ENCODE peak calls at places on chromosomes 12 and 14, in four cellular contexts. E is left ventricle myocardium inferior, O is adipocyte, X is AG09309. N is an unnamed sample.

GRCh38 chr12:10722905-10723866 is at the start of gene YBX3:
- DNase-seq in E (peak; percentile 90), O (peak; percentile 95), X (peak; percentile 37), N (no peak)

GRCh38 chr14:58299665-58300202 is 1.4 kb downstream of the ARID4A start:
- DNase-seq in E (no peak), O (peak; percentile 47), X (no peak), N (no peak)

GRCh38 chr14:76718306-76719075 is 42.8 kb upstream of the VASH1 start:
- DNase-seq in E (peak; percentile 62), O (no peak), X (no peak), N (no peak)

GRCh38 chr14:52802597-52802996 is 11.2 kb upstream of the GNPNAT1 start:
- DNase-seq in E (no peak), O (peak; percentile 49), X (no peak), N (no peak)

GRCh38 chr14:73726025-73726961 is 12.1 kb upstream of the PNMA1 start:
- DNase-seq in E (no peak), O (no peak), X (no peak), N (no peak)

GRCh38 chr12:122661938-122662337 is 41.2 kb downstream of the HCAR2 start:
- DNase-seq in E (no peak), O (no peak), X (no peak), N (no peak)

GRCh38 chr12:128844031-128844635 is 9.1 kb upstream of the GLT1D1 start:
- DNase-seq in E (no peak), O (no peak), X (no peak), N (no peak)

GRCh38 chr12:68319988-68320623 is 12.1 kb downstream of the MDM1 start:
- DNase-seq in E (peak; percentile 19), O (peak; percentile 79), X (peak; percentile 73), N (no peak)

GRCh38 chr14:96754845-96755184 is 42.4 kb upstream of the VRK1 start:
- DNase-seq in E (no peak), O (no peak), X (no peak), N (no peak)

GRCh38 chr12:111692575-111693210 is 6.8 kb downstream of the ACAD10 start:
- DNase-seq in E (no peak), O (peak; percentile 24), X (no peak), N (no peak)

GRCh38 chr12:104581000-104581570 is 124.3 kb downstream of the CHST11 start:
- DNase-seq in E (no peak), O (no peak), X (no peak), N (no peak)

GRCh38 chr14:22026527-22026926 is 352.9 kb upstream of the OR4E1 start:
- DNase-seq in E (no peak), O (no peak), X (no peak), N (no peak)

GRCh38 chr12:129404556-129404955 is 499.3 kb downstream of the TMEM132D start:
- DNase-seq in E (no peak), O (no peak), X (no peak), N (no peak)

GRCh38 chr14:69850086-69850735 is 29.0 kb upstream of the SMOC1 start:
- DNase-seq in E (no peak), O (peak; percentile 2), X (no peak), N (no peak)

GRCh38 chr12:111297703-111298426 is 71.0 kb downstream of the PHETA1 start:
- DNase-seq in E (no peak), O (no peak), X (no peak), N (no peak)

GRCh38 chr14:54261283-54261682 is 135.5 kb upstream of the CDKN3 start:
- DNase-seq in E (no peak), O (no peak), X (no peak), N (no peak)

GRCh38 chr14:52918486-52918885 is 32.4 kb downstream of the FERMT2 start:
- DNase-seq in E (no peak), O (peak; percentile 34), X (no peak), N (peak; percentile 1)

GRCh38 chr14:102775855-102776760 is 1.1 kb upstream of the TRAF3 start:
- DNase-seq in E (no peak), O (peak; percentile 58), X (no peak), N (no peak)

GRCh38 chr12:123396543-123396942 is 12.6 kb downstream of the KMT5A start:
- DNase-seq in E (no peak), O (no peak), X (no peak), N (no peak)

GRCh38 chr12:2177751-2178150 is 125.0 kb downstream of the CACNA1C start:
- DNase-seq in E (no peak), O (no peak), X (no peak), N (no peak)

GRCh38 chr14:72646861-72647528 is 246.9 kb downstream of the DPF3 start:
- DNase-seq in E (no peak), O (peak; percentile 91), X (no peak), N (no peak)

GRCh38 chr14:52840916-52841315 is 49.5 kb upstream of the GNPNAT1 start:
- DNase-seq in E (no peak), O (peak; percentile 84), X (no peak), N (no peak)

GRCh38 chr14:72291908-72292688 is 359.9 kb downstream of the RGS6 start:
- DNase-seq in E (no peak), O (peak; percentile 68), X (peak; percentile 41), N (peak; percentile 44)

GRCh38 chr14:49972840-49973239 is 80.0 kb downstream of the ARF6 start:
- DNase-seq in E (no peak), O (peak; percentile 85), X (peak; percentile 43), N (no peak)

GRCh38 chr14:24234095-24235020 is 1.6 kb downstream of the GMPR2 start:
- DNase-seq in E (no peak), O (no peak), X (no peak), N (no peak)

GRCh38 chr12:131863711-131864396 is 30.6 kb upstream of the ULK1 start:
- DNase-seq in E (no peak), O (no peak), X (no peak), N (no peak)

GRCh38 chr12:30687265-30687986 is 8.2 kb downstream of the IPO8 start:
- DNase-seq in E (no peak), O (peak; percentile 34), X (no peak), N (no peak)

GRCh38 chr14:64053694-64054669 is 201.2 kb downstream of the SYNE2 start:
- DNase-seq in E (no peak), O (peak; percentile 12), X (no peak), N (no peak)

GRCh38 chr12:105289114-105289904 is 41.2 kb upstream of the C12orf75 start:
- DNase-seq in E (no peak), O (no peak), X (no peak), N (no peak)

GRCh38 chr14:105064721-105065143 is 498 bp downstream of the GPR132 start:
- DNase-seq in E (no peak), O (no peak), X (no peak), N (peak; percentile 40)

GRCh38 chr12:31440586-31440985 is 114.6 kb upstream of the SINHCAF start:
- DNase-seq in E (no peak), O (no peak), X (no peak), N (no peak)

GRCh38 chr12:131687346-131688125 is 23.4 kb upstream of the SFSWAP start:
- DNase-seq in E (no peak), O (no peak), X (no peak), N (no peak)

GRCh38 chr12:81759215-81759991 is at the start of gene PPFIA2:
- DNase-seq in E (peak; percentile 16), O (peak; percentile 50), X (no peak), N (no peak)

GRCh38 chr12:78672033-78672432 is 192.5 kb upstream of the SYT1 start:
- DNase-seq in E (no peak), O (peak; percentile 8), X (no peak), N (no peak)

GRCh38 chr14:23159516-23159915 is 23.9 kb downstream of the SLC7A8 start:
- DNase-seq in E (no peak), O (no peak), X (no peak), N (no peak)

GRCh38 chr12:110233212-110233903 is 47.7 kb upstream of the ATP2A2 start:
- DNase-seq in E (no peak), O (no peak), X (no peak), N (no peak)

DNA sequence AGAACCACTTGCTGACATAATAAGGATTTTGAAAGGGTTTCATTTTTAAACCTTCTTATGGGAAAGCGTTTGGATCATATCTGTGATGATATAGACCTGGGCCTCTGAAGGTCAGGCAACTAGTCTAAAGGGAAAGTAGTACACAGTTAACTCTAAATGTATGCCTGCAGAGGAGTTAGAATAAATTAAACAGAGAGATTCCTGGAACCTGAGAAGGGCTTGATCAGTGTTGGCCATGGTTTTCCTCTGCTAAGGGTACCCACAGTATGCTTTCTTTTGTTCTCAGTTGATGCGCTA is 14.4 kb upstream of the POLR3B start:
- DNase-seq in E (no peak), O (no peak), X (no peak), N (no peak)
- H3K4me3 ChIP-seq in E (peak overlapping the region; percentile 41), O (peak overlapping the region; percentile 70), X (no peak overlapping the region), N (no peak overlapping the region)

GRCh38 chr12:89350260-89350659 is 2.0 kb downstream of the DUSP6 start:
- DNase-seq in E (no peak), O (no peak), X (no peak), N (no peak)

GRCh38 chr12:89350661-89351488 is 1.4 kb downstream of the DUSP6 start:
- DNase-seq in E (peak; percentile 36), O (peak; percentile 48), X (no peak), N (no peak)

GRCh38 chr12:89351489-89352241 is 636 bp downstream of the DUSP6 start:
- DNase-seq in E (peak; percentile 31), O (peak; percentile 65), X (no peak), N (peak; percentile 75)

GRCh38 chr12:89348894-89349669 is 3.2 kb downstream of the DUSP6 start:
- DNase-seq in E (no peak), O (no peak), X (no peak), N (no peak)

DNA sequence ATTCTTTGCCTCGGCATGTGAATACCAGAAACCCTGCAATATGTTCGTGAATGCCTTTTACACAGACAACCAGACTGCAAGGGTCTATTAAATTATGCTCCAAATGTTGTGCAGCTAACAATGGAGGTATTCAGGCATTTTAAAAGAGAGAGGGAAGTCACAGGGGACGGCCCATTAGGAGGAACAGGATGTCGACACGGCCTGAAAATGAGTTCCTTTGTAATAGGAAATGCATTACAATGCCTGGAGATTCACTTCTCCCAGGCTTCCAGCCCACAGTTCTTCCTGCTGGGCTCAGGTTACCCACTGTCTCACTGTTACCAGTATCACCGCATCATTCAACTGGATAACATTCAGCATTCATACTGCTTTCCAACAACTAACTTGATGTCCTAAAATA is 2.5 kb downstream of the DUSP6 start:
- DNase-seq in E (no peak), O (peak; percentile 68), X (no peak), N (no peak)
- H3K4me3 ChIP-seq in E (peak overlapping the region; percentile 89), O (peak overlapping the region; percentile 93), X (peak overlapping the region; percentile 69), N (peak overlapping the region; percentile 84)

GRCh38 chr12:21774358-21775129 is at the start of gene KCNJ8:
- DNase-seq in E (peak; percentile 92), O (peak; percentile 59), X (no peak), N (peak; percentile 3)

GRCh38 chr12:21773263-21773741 is 1.2 kb downstream of the KCNJ8 start:
- DNase-seq in E (peak; percentile 70), O (no peak), X (no peak), N (no peak)

GRCh38 chr12:21776242-21776641 is 1.7 kb upstream of the KCNJ8 start:
- DNase-seq in E (peak; percentile 25), O (no peak), X (no peak), N (no peak)

GRCh38 chr12:21775130-21775920 is 819 bp upstream of the KCNJ8 start:
- DNase-seq in E (no peak), O (no peak), X (no peak), N (no peak)

GRCh38 chr12:21773799-21774198 is 707 bp downstream of the KCNJ8 start:
- DNase-seq in E (no peak), O (no peak), X (no peak), N (no peak)
- H3K4me3 ChIP-seq in E (peak overlapping the region; percentile 76), O (peak overlapping the region; percentile 85), X (peak overlapping the region; percentile 71), N (no peak overlapping the region)

GRCh38 chr14:68211421-68211820 is 391.8 kb downstream of the RAD51B start:
- DNase-seq in E (no peak), O (peak; percentile 57), X (no peak), N (no peak)
- H3K4me3 ChIP-seq in E (no peak overlapping the region), O (no peak overlapping the region), X (no peak overlapping the region), N (no peak overlapping the region)

N was measured in CD4-positive, CD25-positive, alpha-beta regulatory T cell.